ENCODE peak calls at places on chromosomes 13 and 19, in nine cellular contexts. S is NCI-H1417, Y is HEK293T, F is fibroblast of mammary gland, Z is WTC11, M is caudate nucleus, T is NCI-H748 treated with DMSO at 0.1 percent for 48 hours, X is kidney tubule cell, L is HAP-1. H is an unnamed sample.

GRCh38 chr13:36814465-36814864 is 4.6 kb upstream of the RFXAP start:
- DNase-seq in L (peak; percentile 40), X (no peak), Y (no peak), F (no peak), S (peak; percentile 35), M (no peak), T (no peak), Z (no peak), H (no peak)

GRCh38 chr19:12623361-12624031 is 12.8 kb downstream of the ZNF791 start:
- DNase-seq in Z (no peak), T (no peak), M (no peak), X (no peak), L (no peak), S (no peak), F (no peak), Y (no peak), H (no peak)

GRCh38 chr19:41914191-41914834 is 13.9 kb downstream of the ERFL start:
- DNase-seq in X (no peak), T (no peak), M (no peak), L (no peak), Z (no peak), Y (no peak), S (no peak), F (no peak), H (no peak)

GRCh38 chr13:51960766-51961165 is 50.5 kb downstream of the ATP7B start:
- DNase-seq in T (no peak), M (no peak), F (no peak), L (no peak), S (no peak), X (no peak), Z (no peak), Y (no peak), H (no peak)

GRCh38 chr19:19405919-19406877 is 723 bp downstream of the GATAD2A start:
- DNase-seq in Y (peak; percentile 44), Z (peak; percentile 70), X (peak; percentile 48), L (peak; percentile 77), F (peak; percentile 73), M (no peak), S (no peak), T (peak; percentile 2), H (peak; percentile 75)

GRCh38 chr19:57406516-57407123 is 4.3 kb upstream of the ZNF17 start:
- DNase-seq in X (peak; percentile 64), L (peak; percentile 76), F (peak; percentile 45), T (peak; percentile 84), Y (peak; percentile 46), S (peak; percentile 67), M (peak; percentile 2), Z (peak; percentile 92), H (peak; percentile 45)

GRCh38 chr19:5623397-5624153 is 692 bp downstream of the SAFB start:
- DNase-seq in F (no peak), X (peak; percentile 11), Z (no peak), L (peak; percentile 38), M (no peak), T (no peak), S (no peak), Y (peak; percentile 20), H (no peak)

GRCh38 chr13:89930861-89931260 is 1416.6 kb upstream of the MIR17HG start:
- DNase-seq in X (no peak), L (no peak), Y (no peak), Z (no peak), S (no peak), F (no peak), M (no peak), T (no peak), H (no peak)

GRCh38 chr19:31255863-31256600 is 93.2 kb downstream of the TSHZ3 start:
- DNase-seq in L (no peak), F (no peak), Y (no peak), T (no peak), M (no peak), S (no peak), X (no peak), Z (no peak), H (no peak)

GRCh38 chr13:83024226-83024625 is 858.0 kb downstream of the SLITRK1 start:
- DNase-seq in F (no peak), L (no peak), X (no peak), S (no peak), T (no peak), Z (no peak), Y (no peak), M (no peak), H (no peak)

H was measured in MG63.